ENCODE peak calls at places on chromosomes 11 and 22, in ten cellular contexts. L, W, K, Z, N, I, C, D, X and M are unnamed samples.
A peak's percentile ranks its signal among the peaks of the same experiment; 100 is the strongest.

GRCh38 chr11:113570906-113571305 is 95.7 kb upstream of the DRD2 start:
- DNase-seq in N (no peak), Z (no peak), D (no peak), C (no peak), X (no peak), W (no peak), I (no peak), L (no peak), K (no peak), M (no peak)

GRCh38 chr11:68889948-68890446 is 13.6 kb downstream of the MRPL21 start:
- DNase-seq in X (peak; percentile 93), L (no peak), D (peak; percentile 81), N (no peak), I (no peak), Z (no peak), C (no peak), W (peak; percentile 94), K (peak; percentile 50), M (peak; percentile 89)

GRCh38 chr11:12909866-12910265 is 99.2 kb upstream of the RASSF10 start:
- DNase-seq in Z (no peak), X (no peak), W (no peak), L (no peak), N (no peak), D (no peak), C (no peak), I (no peak), K (no peak), M (no peak)

GRCh38 chr11:46047520-46047919 is 73.7 kb downstream of the PHF21A start:
- DNase-seq in L (no peak), X (no peak), K (peak; percentile 5), I (no peak), D (no peak), W (no peak), C (no peak), N (no peak), Z (peak; percentile 18), M (peak; percentile 44)

GRCh38 chr22:42960146-42960509 is 54.8 kb downstream of the PACSIN2 start:
- DNase-seq in W (no peak), K (no peak), X (no peak), L (no peak), Z (no peak), C (no peak), D (no peak), I (no peak), N (no peak), M (no peak)

GRCh38 chr11:36746886-36747710 is 149.1 kb upstream of the RAG2 start:
- DNase-seq in K (peak; percentile 87), I (peak; percentile 81), N (peak; percentile 62), C (peak; percentile 83), W (peak; percentile 96), L (peak; percentile 69), X (peak; percentile 77), Z (peak; percentile 91), D (peak; percentile 92), M (peak; percentile 98)

GRCh38 chr22:22926359-22927195 is 39.0 kb downstream of the IGLL5 start:
- DNase-seq in I (no peak), K (no peak), L (no peak), N (no peak), C (no peak), D (peak; percentile 19), Z (no peak), X (no peak), W (no peak), M (no peak)

GRCh38 chr22:17157714-17158113 is 1.4 kb downstream of the HDHD5 start:
- DNase-seq in C (no peak), N (no peak), K (no peak), I (no peak), Z (no peak), X (no peak), D (no peak), W (no peak), L (no peak), M (no peak)

GRCh38 chr22:22394589-22394988 is 114.0 kb downstream of the ZNF280B start:
- DNase-seq in W (no peak), N (no peak), D (no peak), X (no peak), Z (no peak), K (no peak), I (no peak), L (no peak), C (no peak), M (no peak)

GRCh38 chr11:48184452-48184851 is 32.2 kb upstream of the OR4B1 start:
- DNase-seq in D (no peak), W (no peak), Z (no peak), C (no peak), X (no peak), I (no peak), L (no peak), N (no peak), K (no peak), M (no peak)